ENCODE peak calls at places on chromosomes 2 and 18, in four cellular contexts. One of them, this sample, is unnamed.

GRCh38 chr2:64467463-64467843 is 13.5 kb downstream of the LGALSL start:
- DNase-seq in K562: no peak
- DNase-seq in H1: no peak
- DNase-seq in stomach: no peak
- DNase-seq in this sample: peak

GRCh38 chr2:1728821-1729220 is 15.5 kb downstream of the PXDN start:
- DNase-seq in K562: no peak
- DNase-seq in H1: peak
- DNase-seq in stomach: peak
- DNase-seq in this sample: no peak

GRCh38 chr18:48037481-48038271 is 107.2 kb upstream of the SMAD2 start:
- DNase-seq in H1: peak
- DNase-seq in K562: no peak
- DNase-seq in stomach: peak
- DNase-seq in this sample: peak

GRCh38 chr2:231397011-231397927 is 1.8 kb downstream of the B3GNT7 start:
- DNase-seq in K562: peak
- DNase-seq in H1: no peak
- DNase-seq in stomach: no peak
- DNase-seq in this sample: peak

GRCh38 chr2:14189929-14190328 is 442.6 kb upstream of the LRATD1 start:
- DNase-seq in H1: no peak
- DNase-seq in stomach: no peak
- DNase-seq in K562: no peak
- DNase-seq in this sample: no peak

GRCh38 chr2:72214429-72215143 is 66.9 kb upstream of the CYP26B1 start:
- DNase-seq in K562: no peak
- DNase-seq in stomach: no peak
- DNase-seq in H1: no peak
- DNase-seq in this sample: no peak

GRCh38 chr2:64485961-64486360 is 32.0 kb downstream of the LGALSL start:
- DNase-seq in K562: no peak
- DNase-seq in H1: no peak
- DNase-seq in stomach: no peak
- DNase-seq in this sample: no peak

GRCh38 chr18:41703744-41704530 is 251.1 kb upstream of the PIK3C3 start:
- DNase-seq in K562: no peak
- DNase-seq in H1: no peak
- DNase-seq in stomach: no peak
- DNase-seq in this sample: no peak

GRCh38 chr2:212142616-212143015 is 396.0 kb downstream of the ERBB4 start:
- DNase-seq in stomach: no peak
- DNase-seq in H1: no peak
- DNase-seq in K562: no peak
- DNase-seq in this sample: no peak

GRCh38 chr2:40606862-40607261 is 155.0 kb upstream of the SLC8A1 start:
- DNase-seq in K562: no peak
- DNase-seq in stomach: no peak
- DNase-seq in H1: no peak
- DNase-seq in this sample: no peak

GRCh38 chr2:27123302-27124150 is at the start of gene ABHD1:
- DNase-seq in K562: peak
- DNase-seq in stomach: peak
- DNase-seq in H1: peak
- DNase-seq in this sample: peak

DNA sequence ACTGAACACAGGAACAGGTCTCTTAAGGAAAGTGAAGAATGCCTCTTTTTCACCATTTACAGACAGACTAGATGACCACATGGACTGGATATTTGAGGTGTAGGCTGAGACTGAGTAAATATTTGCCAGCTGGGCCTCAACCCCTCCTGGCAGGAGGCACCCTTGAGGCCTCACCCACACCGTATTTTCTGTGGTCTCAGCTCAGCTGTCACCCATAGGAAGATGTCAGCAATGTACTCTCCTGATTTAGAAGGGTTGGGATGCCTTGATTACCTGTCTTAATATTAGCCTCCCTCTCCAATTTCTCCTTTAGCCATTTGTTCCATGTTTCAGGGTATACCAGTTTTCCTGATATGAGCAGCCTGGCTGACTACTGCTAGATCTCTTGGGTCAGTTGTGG is 20.3 kb downstream of the ADCYAP1 start:
- DNase-seq in H1: no peak
- DNase-seq in K562: no peak
- DNase-seq in stomach: no peak
- DNase-seq in this sample: no peak
- TF ChIP-seq POLR2AphosphoS5 in H1: no peak
- TF ChIP-seq POLR2AphosphoS5 in K562: no peak
- TF ChIP-seq POLR2AphosphoS5 in stomach: no peak
- TF ChIP-seq POLR2AphosphoS5 in this sample: no peak

GRCh38 chr2:25204190-25204838 is 35.9 kb upstream of the POMC start:
- DNase-seq in K562: no peak
- DNase-seq in H1: peak
- DNase-seq in stomach: no peak
- DNase-seq in this sample: peak
- H3K4me3 ChIP-seq in K562: no peak
- H3K4me3 ChIP-seq in H1: peak
- H3K4me3 ChIP-seq in stomach: peak
- H3K4me3 ChIP-seq in this sample: peak

DNA sequence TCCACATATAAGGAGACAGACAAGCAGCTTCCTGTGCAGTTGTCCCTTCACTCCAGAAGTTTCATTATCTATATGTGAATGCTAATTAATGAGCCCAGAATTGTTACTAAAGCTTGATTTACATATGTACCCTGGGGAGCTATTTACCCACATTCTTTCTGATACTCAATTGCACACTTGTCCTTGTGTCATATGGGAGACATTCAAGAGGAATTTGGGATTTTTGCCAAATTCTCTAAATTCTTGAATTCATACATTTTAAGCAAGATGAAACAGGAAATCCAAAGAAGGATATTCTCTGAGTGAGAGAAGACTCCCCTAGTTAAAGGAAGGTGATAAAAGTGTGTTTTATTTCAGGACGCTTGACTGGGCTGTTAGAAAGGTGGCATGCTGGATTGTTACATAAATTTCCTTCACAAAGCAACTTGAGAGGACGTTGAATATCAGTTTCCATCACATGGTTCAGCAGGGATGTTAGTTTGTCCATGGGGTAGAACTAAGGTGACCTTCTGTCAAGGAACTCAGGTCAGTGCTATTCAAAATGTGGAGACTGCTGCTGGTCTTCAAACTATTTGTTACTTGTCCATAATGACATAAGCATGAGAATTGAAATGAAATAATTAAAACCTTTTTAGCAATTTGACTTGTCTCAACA is 368.2 kb downstream of the IRS1 start:
- DNase-seq in H1: no peak
- DNase-seq in K562: no peak
- DNase-seq in stomach: no peak
- DNase-seq in this sample: no peak
- H3K27ac ChIP-seq in H1: no peak
- H3K27ac ChIP-seq in K562: no peak
- H3K27ac ChIP-seq in stomach: no peak
- H3K27ac ChIP-seq in this sample: no peak

DNA sequence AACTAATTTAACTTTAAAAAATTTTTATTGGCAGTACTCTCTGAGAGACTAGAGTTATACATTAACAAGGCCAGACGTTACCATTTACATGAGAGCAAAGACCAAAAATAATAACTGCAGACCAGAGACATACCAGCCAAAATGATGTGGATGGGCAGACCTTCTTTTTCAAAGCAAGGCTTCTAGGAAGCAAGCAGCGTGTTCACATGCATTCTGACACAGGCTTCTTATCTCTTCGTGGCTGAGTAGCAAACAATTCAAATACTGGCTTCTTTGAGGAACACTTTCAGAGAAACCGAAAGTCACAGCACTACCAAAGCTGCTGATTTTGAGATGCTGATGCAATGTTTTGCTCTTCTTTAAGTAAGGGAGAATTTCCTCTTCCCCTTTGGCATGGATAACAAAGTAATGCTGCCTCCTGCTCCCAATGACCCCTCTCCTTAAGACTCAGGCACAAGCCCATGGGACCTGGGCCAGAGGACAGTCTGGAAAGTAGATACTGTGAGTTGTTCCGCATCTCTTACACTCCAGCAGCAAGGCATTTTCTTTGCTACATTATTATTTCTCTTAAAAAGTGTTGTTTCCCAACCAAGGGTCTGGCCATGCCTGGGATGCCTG is 181.9 kb downstream of the MREG start:
- DNase-seq in H1: no peak
- DNase-seq in stomach: no peak
- DNase-seq in K562: peak
- DNase-seq in this sample: no peak
- TF ChIP-seq POLR2AphosphoS5 in H1: no peak
- TF ChIP-seq POLR2AphosphoS5 in stomach: no peak
- TF ChIP-seq POLR2AphosphoS5 in K562: no peak
- TF ChIP-seq POLR2AphosphoS5 in this sample: no peak

GRCh38 chr18:9732031-9732430 is 23.9 kb downstream of the RAB31 start:
- DNase-seq in H1: no peak
- DNase-seq in stomach: no peak
- DNase-seq in K562: no peak
- DNase-seq in this sample: no peak

GRCh38 chr18:9731380-9731779 is 23.3 kb downstream of the RAB31 start:
- DNase-seq in K562: no peak
- DNase-seq in stomach: no peak
- DNase-seq in H1: no peak
- DNase-seq in this sample: no peak

GRCh38 chr18:9726936-9727335 is 18.8 kb downstream of the RAB31 start:
- DNase-seq in K562: no peak
- DNase-seq in H1: no peak
- DNase-seq in stomach: no peak
- DNase-seq in this sample: no peak

GRCh38 chr18:9734189-9734588 is 26.1 kb downstream of the RAB31 start:
- DNase-seq in H1: no peak
- DNase-seq in stomach: no peak
- DNase-seq in K562: no peak
- DNase-seq in this sample: no peak

GRCh38 chr18:9730786-9731185 is 22.7 kb downstream of the RAB31 start:
- DNase-seq in H1: no peak
- DNase-seq in K562: no peak
- DNase-seq in stomach: no peak
- DNase-seq in this sample: no peak
- H3K4me3 ChIP-seq in H1: no peak
- H3K4me3 ChIP-seq in K562: no peak
- H3K4me3 ChIP-seq in stomach: no peak
- H3K4me3 ChIP-seq in this sample: no peak

GRCh38 chr2:36695746-36696415 is 626 bp upstream of the VIT start:
- DNase-seq in stomach: no peak
- DNase-seq in H1: no peak
- DNase-seq in K562: no peak
- DNase-seq in this sample: no peak
- H3K27ac ChIP-seq in stomach: no peak
- H3K27ac ChIP-seq in H1: no peak
- H3K27ac ChIP-seq in K562: no peak
- H3K27ac ChIP-seq in this sample: no peak